ENCODE peak calls at places on chromosomes 4 and X, in eight cellular contexts. M is activated CD8-positive, alpha-beta memory T cell treated with anti-CD3 and anti-CD28 coated beads for 48 hours; D is hypothalamus; B is left cardiac atrium; T is choroid plexus epithelial cell; R is NCI-H345; J is tibial nerve; O is renal cortical epithelial cell. G is an unnamed sample.

GRCh38 chrX:1386338-1387127 is 5.4 kb downstream of the SLC25A6 start:
- DNase-seq in B (no peak), R (no peak), O (no peak), T (no peak), M (no peak), J (no peak), D (no peak), G (peak)

GRCh38 chr4:120009731-120010130 is 56.9 kb downstream of the MAD2L1 start:
- DNase-seq in D (no peak), B (no peak), M (no peak), T (peak), R (no peak), O (peak), J (no peak), G (no peak)

GRCh38 chr4:17758459-17758858 is 23.0 kb downstream of the FAM184B start:
- DNase-seq in T (no peak), B (no peak), J (no peak), D (no peak), M (no peak), O (no peak), R (peak), G (no peak)

GRCh38 chr4:95095352-95095974 is 337.7 kb downstream of the BMPR1B start:
- DNase-seq in O (peak), T (peak), R (peak), M (no peak), D (no peak), B (no peak), J (no peak), G (peak)

GRCh38 chr4:163343604-163344146 is at the start of gene NPY5R:
- DNase-seq in T (no peak), D (no peak), J (no peak), B (peak), O (no peak), M (no peak), R (no peak), G (peak)

GRCh38 chrX:108740299-108740774 is 4.0 kb upstream of the IRS4 start:
- DNase-seq in O (no peak), B (no peak), R (no peak), J (no peak), D (no peak), M (no peak), T (no peak), G (no peak)

GRCh38 chr4:82138376-82138775 is 235.4 kb downstream of the HNRNPD start:
- DNase-seq in O (no peak), B (no peak), T (no peak), J (no peak), R (no peak), M (no peak), D (no peak), G (no peak)

GRCh38 chrX:19839770-19840254 is 47.6 kb downstream of the SH3KBP1 start:
- DNase-seq in D (no peak), R (no peak), T (no peak), J (no peak), B (no peak), O (peak), M (no peak), G (no peak)

GRCh38 chr4:86730310-86730709 is 118.9 kb downstream of the SLC10A6 start:
- DNase-seq in T (peak), M (no peak), R (no peak), B (no peak), D (no peak), O (no peak), J (no peak), G (no peak)

GRCh38 chr4:8276358-8277240 is 7.0 kb downstream of the HTRA3 start:
- DNase-seq in O (peak), T (peak), B (peak), D (no peak), M (no peak), R (no peak), J (no peak), G (no peak)

GRCh38 chr4:140943486-140943885 is 187.3 kb upstream of the TBC1D9 start:
- DNase-seq in R (no peak), D (no peak), O (peak), M (no peak), J (no peak), B (no peak), T (peak), G (no peak)

GRCh38 chr4:37827030-37827705 is 682 bp downstream of the PGM2 start:
- DNase-seq in B (no peak), O (peak), T (peak), R (peak), J (no peak), M (no peak), D (no peak), G (no peak)

GRCh38 chr4:52883183-52883621 is 21.1 kb downstream of the RASL11B start:
- DNase-seq in T (no peak), J (no peak), O (peak), D (no peak), B (no peak), M (no peak), R (no peak), G (no peak)

GRCh38 chr4:14701896-14702295 is 300.4 kb upstream of the CPEB2 start:
- DNase-seq in M (no peak), T (peak), O (no peak), B (peak), J (no peak), R (no peak), D (no peak), G (no peak)

GRCh38 chr4:30754021-30754420 is 33.9 kb downstream of the PCDH7 start:
- DNase-seq in J (no peak), T (peak), B (no peak), R (no peak), M (no peak), D (no peak), O (peak), G (no peak)

GRCh38 chrX:118049713-118050112 is 66.9 kb downstream of the KLHL13 start:
- DNase-seq in J (no peak), M (no peak), R (no peak), B (no peak), D (no peak), T (no peak), O (peak), G (no peak)